ENCODE peak calls at places on chromosomes 1 and 21, in nine cellular contexts. H, K, O, F, B, Z, R, W and S are unnamed samples.

GRCh38 chr1:111656093-111657017 is 36.8 kb downstream of the RAP1A start:
- DNase-seq in H (peak; percentile 66), K (peak; percentile 78), O (peak; percentile 57), F (no peak), B (peak; percentile 16), Z (no peak), R (no peak), W (no peak), S (peak; percentile 12)

GRCh38 chr1:11147371-11147770 is 41.8 kb upstream of the ANGPTL7 start:
- DNase-seq in H (peak; percentile 83), K (peak; percentile 77), O (peak; percentile 70), F (no peak), B (no peak), Z (no peak), R (no peak), W (no peak), S (no peak)

GRCh38 chr1:168360151-168360550 is 79.5 kb downstream of the TBX19 start:
- DNase-seq in H (peak; percentile 26), K (no peak), O (no peak), F (peak; percentile 48), B (peak; percentile 16), Z (no peak), R (no peak), W (no peak), S (no peak)

GRCh38 chr1:76470166-76470565 is 395.6 kb downstream of the ST6GALNAC3 start:
- DNase-seq in H (no peak), K (no peak), O (no peak), F (no peak), B (no peak), Z (no peak), R (no peak), W (no peak), S (no peak)

GRCh38 chr1:30525631-30525979 is 197.8 kb downstream of the MATN1 start:
- DNase-seq in H (no peak), K (no peak), O (no peak), F (no peak), B (peak; percentile 24), Z (no peak), R (no peak), W (no peak), S (no peak)

GRCh38 chr1:244048566-244049141 is 2.4 kb upstream of the ZBTB18 start:
- DNase-seq in H (no peak), K (no peak), O (no peak), F (no peak), B (no peak), Z (no peak), R (no peak), W (no peak), S (no peak)

GRCh38 chr1:33117440-33118085 is 36.6 kb downstream of the AZIN2 start:
- DNase-seq in H (no peak), K (no peak), O (no peak), F (no peak), B (no peak), Z (no peak), R (no peak), W (no peak), S (no peak)

GRCh38 chr1:61790837-61791236 is 48.6 kb downstream of the PATJ start:
- DNase-seq in H (no peak), K (no peak), O (no peak), F (no peak), B (no peak), Z (no peak), R (no peak), W (no peak), S (no peak)

GRCh38 chr1:183303901-183304300 is 114.3 kb downstream of the NMNAT2 start:
- DNase-seq in H (peak; percentile 57), K (no peak), O (peak; percentile 36), F (no peak), B (no peak), Z (no peak), R (no peak), W (no peak), S (no peak)

GRCh38 chr1:236303675-236304074 is 21.9 kb upstream of the ERO1B start:
- DNase-seq in H (no peak), K (no peak), O (no peak), F (no peak), B (no peak), Z (no peak), R (no peak), W (no peak), S (no peak)

GRCh38 chr21:33864150-33864549 is 51.5 kb downstream of the ATP5PO start:
- DNase-seq in H (no peak), K (no peak), O (no peak), F (no peak), B (no peak), Z (no peak), R (no peak), W (no peak), S (no peak)

GRCh38 chr1:229428256-229428655 is 5.6 kb downstream of the ACTA1 start:
- DNase-seq in H (no peak), K (no peak), O (no peak), F (no peak), B (no peak), Z (no peak), R (no peak), W (no peak), S (no peak)

GRCh38 chr1:220124542-220124941 is 30.6 kb downstream of the IARS2 start:
- DNase-seq in H (no peak), K (no peak), O (no peak), F (no peak), B (no peak), Z (no peak), R (no peak), W (no peak), S (no peak)

GRCh38 chr1:2230781-2231666 is 2.9 kb downstream of the SKI start:
- DNase-seq in H (no peak), K (no peak), O (peak; percentile 49), F (no peak), B (no peak), Z (no peak), R (no peak), W (no peak), S (no peak)

GRCh38 chr1:147539122-147539575 is 2.2 kb upstream of the BCL9 start:
- DNase-seq in H (peak; percentile 97), K (peak; percentile 86), O (peak; percentile 95), F (no peak), B (peak; percentile 44), Z (no peak), R (no peak), W (no peak), S (no peak)

GRCh38 chr1:94949681-94950661 is 23.1 kb upstream of the CNN3 start:
- DNase-seq in H (peak; percentile 79), K (no peak), O (peak; percentile 63), F (no peak), B (no peak), Z (no peak), R (no peak), W (no peak), S (peak; percentile 49)

GRCh38 chr1:201095581-201096531 is 16.4 kb downstream of the CACNA1S start:
- DNase-seq in H (no peak), K (no peak), O (no peak), F (no peak), B (no peak), Z (no peak), R (no peak), W (no peak), S (peak; percentile 79)

GRCh38 chr1:201461193-201461657 is 7.8 kb downstream of the PHLDA3 start:
- DNase-seq in H (peak; percentile 98), K (peak; percentile 89), O (peak; percentile 91), F (no peak), B (no peak), Z (no peak), R (peak; percentile 94), W (no peak), S (no peak)

GRCh38 chr1:8094481-8095241 is 68.6 kb upstream of the ERRFI1 start:
- DNase-seq in H (peak; percentile 94), K (peak; percentile 91), O (peak; percentile 92), F (no peak), B (no peak), Z (no peak), R (no peak), W (no peak), S (no peak)

GRCh38 chr21:43600642-43601397 is 58.5 kb downstream of the HSF2BP start:
- DNase-seq in H (peak; percentile 93), K (no peak), O (peak; percentile 86), F (no peak), B (peak; percentile 57), Z (no peak), R (no peak), W (no peak), S (peak; percentile 60)

GRCh38 chr1:52970149-52970548 is 43.1 kb downstream of the SCP2 start:
- DNase-seq in H (peak; percentile 24), K (peak; percentile 34), O (peak; percentile 29), F (no peak), B (no peak), Z (no peak), R (no peak), W (no peak), S (peak; percentile 37)

GRCh38 chr1:234730542-234731370 is 120.8 kb upstream of the IRF2BP2 start:
- DNase-seq in H (no peak), K (no peak), O (no peak), F (peak; percentile 27), B (no peak), Z (no peak), R (no peak), W (no peak), S (no peak)

GRCh38 chr1:110603058-110603457 is 3.1 kb downstream of the KCNA2 start:
- DNase-seq in H (no peak), K (no peak), O (no peak), F (no peak), B (no peak), Z (no peak), R (no peak), W (no peak), S (no peak)

GRCh38 chr1:58746757-58747156 is 37.1 kb downstream of the JUN start:
- DNase-seq in H (peak; percentile 42), K (peak; percentile 61), O (peak; percentile 42), F (no peak), B (no peak), Z (no peak), R (no peak), W (no peak), S (no peak)

GRCh38 chr1:234851450-234852438 is 241.8 kb upstream of the IRF2BP2 start:
- DNase-seq in H (peak; percentile 84), K (peak; percentile 44), O (peak; percentile 79), F (no peak), B (peak; percentile 31), Z (no peak), R (no peak), W (no peak), S (no peak)

GRCh38 chr1:232917053-232917452 is 33.4 kb upstream of the NTPCR start:
- DNase-seq in H (no peak), K (no peak), O (no peak), F (no peak), B (no peak), Z (no peak), R (no peak), W (no peak), S (no peak)

GRCh38 chr1:25688390-25689119 is 72.0 kb downstream of the MAN1C1 start:
- DNase-seq in H (peak; percentile 60), K (no peak), O (no peak), F (no peak), B (no peak), Z (no peak), R (no peak), W (peak; percentile 30), S (no peak)

GRCh38 chr1:15952317-15953258 is 23.3 kb downstream of the ZBTB17 start:
- DNase-seq in H (peak; percentile 99), K (peak; percentile 90), O (peak; percentile 99), F (peak; percentile 55), B (peak; percentile 83), Z (no peak), R (no peak), W (no peak), S (no peak)

GRCh38 chr1:57235782-57236181 is 188.1 kb downstream of the DAB1 start:
- DNase-seq in H (no peak), K (no peak), O (no peak), F (no peak), B (no peak), Z (no peak), R (no peak), W (no peak), S (no peak)

GRCh38 chr1:21852282-21853129 is 40.4 kb downstream of the LDLRAD2 start:
- DNase-seq in H (no peak), K (no peak), O (no peak), F (no peak), B (no peak), Z (no peak), R (no peak), W (no peak), S (no peak)